ENCODE peak calls at places on chromosomes 3 and 15, in ten cellular contexts. N, Z, M, Y, R, D, C, F, G and B are unnamed samples.
A peak's percentile ranks its signal among the peaks of the same experiment; 100 is the strongest.

GRCh38 chr3:142129516-142130171 is 19.7 kb downstream of the TFDP2 start:
- DNase-seq in N (no peak), Z (no peak), M (no peak), Y (no peak), R (no peak), D (no peak), C (no peak), F (no peak), G (no peak), B (no peak)

GRCh38 chr3:16151109-16151508 is 23.4 kb upstream of the GALNT15 start:
- DNase-seq in N (peak; percentile 12), Z (peak; percentile 74), M (no peak), Y (no peak), R (peak; percentile 48), D (peak; percentile 90), C (no peak), F (no peak), G (peak; percentile 60), B (peak; percentile 89)

GRCh38 chr3:62771331-62772097 is 103.7 kb downstream of the CADPS start:
- DNase-seq in N (no peak), Z (no peak), M (no peak), Y (no peak), R (no peak), D (no peak), C (no peak), F (no peak), G (no peak), B (no peak)

GRCh38 chr3:72629191-72629611 is 219.0 kb downstream of the SHQ1 start:
- DNase-seq in N (peak; percentile 25), Z (no peak), M (no peak), Y (no peak), R (no peak), D (no peak), C (no peak), F (peak; percentile 33), G (peak; percentile 22), B (no peak)

GRCh38 chr3:133854971-133855370 is 40.7 kb downstream of the RAB6B start:
- DNase-seq in N (peak; percentile 26), Z (no peak), M (no peak), Y (no peak), R (no peak), D (no peak), C (no peak), F (no peak), G (no peak), B (no peak)

GRCh38 chr3:45367451-45367850 is 20.9 kb upstream of the LARS2 start:
- DNase-seq in N (no peak), Z (no peak), M (no peak), Y (no peak), R (no peak), D (no peak), C (no peak), F (no peak), G (peak; percentile 73), B (no peak)

GRCh38 chr3:12886106-12886679 is 44.8 kb upstream of the RPL32 start:
- DNase-seq in N (peak; percentile 51), Z (no peak), M (no peak), Y (no peak), R (no peak), D (no peak), C (peak; percentile 20), F (no peak), G (no peak), B (no peak)

GRCh38 chr15:38781196-38781595 is 216.6 kb upstream of the RASGRP1 start:
- DNase-seq in N (no peak), Z (no peak), M (no peak), Y (no peak), R (no peak), D (no peak), C (no peak), F (no peak), G (no peak), B (no peak)

GRCh38 chr3:161171113-161171512 is 50.0 kb upstream of the NMD3 start:
- DNase-seq in N (no peak), Z (peak; percentile 78), M (no peak), Y (no peak), R (peak; percentile 15), D (no peak), C (no peak), F (peak; percentile 73), G (peak; percentile 80), B (no peak)

GRCh38 chr3:99551520-99551919 is 86.9 kb upstream of the COL8A1 start:
- DNase-seq in N (no peak), Z (no peak), M (no peak), Y (no peak), R (no peak), D (no peak), C (no peak), F (no peak), G (peak; percentile 37), B (no peak)